ENCODE peak calls at places on chromosomes 6 and 20, in six cellular contexts. M is colonic mucosa; Y is left lung; C is K562; F is mesenchymal stem cell; S is naive thymus-derived CD4-positive, alpha-beta T cell. X is an unnamed sample.

GRCh38 chr6:72042088-72042487 is 155.7 kb downstream of the RIMS1 start:
- DNase-seq in M (no peak), Y (no peak), C (no peak), F (no peak), S (no peak), X (no peak)

GRCh38 chr6:126054258-126054702 is 67.9 kb downstream of the TRMT11 start:
- DNase-seq in M (peak), Y (no peak), C (peak), F (peak), S (no peak), X (no peak)

GRCh38 chr6:12873706-12874105 is 157.1 kb downstream of the PHACTR1 start:
- DNase-seq in M (no peak), Y (no peak), C (no peak), F (no peak), S (no peak), X (no peak)

GRCh38 chr20:18007534-18008292 is 38.9 kb downstream of the MGME1 start:
- DNase-seq in M (peak), Y (no peak), C (no peak), F (no peak), S (no peak), X (peak)

GRCh38 chr6:80332013-80332412 is 225.5 kb downstream of the BCKDHB start:
- DNase-seq in M (no peak), Y (no peak), C (no peak), F (no peak), S (no peak), X (no peak)

GRCh38 chr20:54250691-54251090 is 42.8 kb downstream of the PFDN4 start:
- DNase-seq in M (no peak), Y (no peak), C (no peak), F (no peak), S (no peak), X (no peak)

GRCh38 chr6:90284745-90285481 is 11.7 kb downstream of the BACH2 start:
- DNase-seq in M (no peak), Y (no peak), C (no peak), F (peak), S (peak), X (no peak)

GRCh38 chr6:45835725-45836437 is 179.8 kb downstream of the CLIC5 start:
- DNase-seq in M (no peak), Y (no peak), C (no peak), F (no peak), S (no peak), X (no peak)

GRCh38 chr20:63057133-63058117 is 50.7 kb upstream of the BHLHE23 start:
- DNase-seq in M (no peak), Y (no peak), C (no peak), F (peak), S (no peak), X (no peak)

GRCh38 chr6:41199427-41200246 is 1.3 kb downstream of the TREML2 start:
- DNase-seq in M (no peak), Y (no peak), C (no peak), F (no peak), S (no peak), X (no peak)

GRCh38 chr6:133761706-133762105 is 127.2 kb upstream of the TCF21 start:
- DNase-seq in M (no peak), Y (no peak), C (no peak), F (peak), S (no peak), X (no peak)

GRCh38 chr6:18501313-18502013 is 114.3 kb downstream of the RNF144B start:
- DNase-seq in M (peak), Y (peak), C (no peak), F (peak), S (no peak), X (peak)

GRCh38 chr6:21384211-21384610 is 209.3 kb upstream of the SOX4 start:
- DNase-seq in M (no peak), Y (no peak), C (no peak), F (peak), S (no peak), X (no peak)

GRCh38 chr20:59043698-59044097 is 1.1 kb upstream of the PRELID3B start:
- DNase-seq in M (no peak), Y (no peak), C (no peak), F (no peak), S (no peak), X (no peak)

GRCh38 chr6:116969211-116969863 is 92.3 kb downstream of the RFX6 start:
- DNase-seq in M (peak), Y (no peak), C (peak), F (peak), S (no peak), X (no peak)

GRCh38 chr6:169741344-169741743 is 10.0 kb downstream of the DYNLT2 start:
- DNase-seq in M (no peak), Y (no peak), C (no peak), F (no peak), S (no peak), X (no peak)

GRCh38 chr6:97963148-97963680 is 680.2 kb upstream of the MMS22L start:
- DNase-seq in M (no peak), Y (no peak), C (no peak), F (no peak), S (no peak), X (no peak)

GRCh38 chr20:36455972-36456625 is 85.2 kb upstream of the MYL9 start:
- DNase-seq in M (no peak), Y (no peak), C (no peak), F (no peak), S (no peak), X (no peak)
- H3K4me3 ChIP-seq in M (no peak), Y (no peak), C (no peak), F (no peak), S (no peak), X (no peak)

GRCh38 chr6:81767163-81768000 is 14.9 kb upstream of the TENT5A start:
- DNase-seq in M (peak), Y (no peak), C (no peak), F (peak), S (no peak), X (no peak)

GRCh38 chr6:81768150-81768942 is 15.9 kb upstream of the TENT5A start:
- DNase-seq in M (no peak), Y (no peak), C (no peak), F (no peak), S (no peak), X (no peak)

GRCh38 chr6:81763968-81764367 is 11.5 kb upstream of the TENT5A start:
- DNase-seq in M (no peak), Y (no peak), C (no peak), F (no peak), S (no peak), X (no peak)

GRCh38 chr6:81769834-81770233 is 17.4 kb upstream of the TENT5A start:
- DNase-seq in M (no peak), Y (no peak), C (no peak), F (no peak), S (no peak), X (no peak)

GRCh38 chr6:81766482-81767069 is 14.1 kb upstream of the TENT5A start:
- DNase-seq in M (peak), Y (no peak), C (no peak), F (peak), S (no peak), X (no peak)
- H3K27ac ChIP-seq in M (no peak), Y (peak), C (no peak), F (peak), S (no peak), X (no peak)

DNA sequence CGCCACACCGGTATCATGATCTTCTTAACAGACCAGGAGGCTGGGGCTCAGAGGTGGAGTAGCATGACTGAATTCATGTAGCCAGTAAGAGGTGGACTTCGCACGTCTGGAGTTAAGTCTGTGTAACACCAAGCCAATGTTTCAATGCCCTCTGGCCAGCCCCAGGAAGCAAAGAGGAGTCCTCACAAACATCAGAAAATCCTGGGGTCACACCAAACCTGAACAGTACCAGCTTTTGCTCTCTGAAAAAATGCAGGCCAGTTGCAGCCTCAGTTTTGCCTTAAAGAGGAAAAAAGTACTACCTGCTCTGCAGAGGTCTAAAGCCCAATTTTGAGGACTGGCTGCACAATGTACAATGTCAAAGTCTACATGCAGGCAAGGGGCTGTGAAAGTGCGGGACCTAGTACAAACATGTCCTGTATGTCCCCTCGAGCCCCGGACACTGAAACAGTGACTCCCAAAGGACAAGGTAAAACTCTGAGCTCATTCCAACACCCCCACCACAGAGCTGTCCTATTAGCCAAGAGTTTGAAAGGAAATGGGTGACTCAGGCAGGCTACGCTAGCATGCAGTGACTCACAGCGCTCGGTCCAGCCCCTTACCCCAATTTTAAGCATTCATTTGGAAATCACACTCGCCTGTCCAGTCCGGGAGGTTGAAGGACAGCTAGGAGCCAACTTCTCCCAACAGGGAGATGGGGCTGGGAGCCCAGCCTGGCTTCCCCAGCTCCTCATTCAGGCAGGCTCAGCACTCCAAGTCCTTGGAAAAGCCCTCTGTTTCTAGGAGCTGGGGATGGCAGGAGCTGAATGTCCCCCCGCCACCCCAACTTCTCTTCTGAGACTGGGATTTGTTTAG is 4.1 kb downstream of the SDC4 start:
- DNase-seq in M (peak), Y (peak), C (no peak), F (peak), S (no peak), X (peak)
- H3K4me3 ChIP-seq in M (peak), Y (peak), C (no peak), F (no peak), S (no peak), X (peak)

GRCh38 chr6:7554533-7555275 is 13.2 kb downstream of the DSP start:
- DNase-seq in M (no peak), Y (no peak), C (no peak), F (no peak), S (no peak), X (no peak)
- H3K27ac ChIP-seq in M (no peak), Y (no peak), C (no peak), F (no peak), S (no peak), X (no peak)

GRCh38 chr20:50321797-50322480 is 131.3 kb downstream of the CEBPB start:
- DNase-seq in M (no peak), Y (peak), C (no peak), F (peak), S (no peak), X (peak)
- H3K4me3 ChIP-seq in M (no peak), Y (peak), C (no peak), F (no peak), S (no peak), X (peak)

GRCh38 chr6:105902401-105903031 is 183.6 kb upstream of the PRDM1 start:
- DNase-seq in M (no peak), Y (no peak), C (no peak), F (no peak), S (no peak), X (no peak)
- H3K27ac ChIP-seq in M (no peak), Y (no peak), C (no peak), F (no peak), S (no peak), X (no peak)

DNA sequence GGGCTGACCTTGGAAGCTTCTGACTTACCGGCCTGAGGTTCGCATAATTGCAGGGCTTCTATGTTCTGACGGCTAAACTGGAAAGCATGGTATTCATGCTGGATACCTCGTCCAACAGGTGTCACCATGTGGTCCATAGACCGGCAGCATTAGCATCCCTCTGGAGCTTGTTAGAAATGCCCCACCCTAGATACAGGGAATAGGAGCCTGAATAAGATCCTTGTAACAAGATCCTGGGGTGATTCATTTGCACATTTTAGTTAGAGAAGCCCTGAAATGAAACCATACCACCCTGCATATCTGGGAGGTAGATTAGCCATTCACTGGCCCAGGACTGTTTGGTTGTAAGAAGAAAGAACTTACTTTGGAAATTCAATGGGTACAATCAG is 77.7 kb downstream of the TMEM170B start:
- DNase-seq in M (no peak), Y (no peak), C (no peak), F (peak), S (no peak), X (no peak)
- H3K4me3 ChIP-seq in M (no peak), Y (no peak), C (no peak), F (no peak), S (no peak), X (no peak)

GRCh38 chr6:106884576-106884975 is 90.0 kb downstream of the CD24 start:
- DNase-seq in M (no peak), Y (no peak), C (no peak), F (no peak), S (no peak), X (no peak)

GRCh38 chr6:106882601-106883518 is 91.7 kb downstream of the CD24 start:
- DNase-seq in M (peak), Y (no peak), C (no peak), F (no peak), S (no peak), X (no peak)

GRCh38 chr6:106883808-106884262 is 90.7 kb downstream of the CD24 start:
- DNase-seq in M (no peak), Y (no peak), C (no peak), F (no peak), S (no peak), X (no peak)

GRCh38 chr6:106880952-106881351 is 93.6 kb downstream of the CD24 start:
- DNase-seq in M (no peak), Y (no peak), C (no peak), F (no peak), S (no peak), X (no peak)

GRCh38 chr6:106882133-106882532 is 92.4 kb downstream of the CD24 start:
- DNase-seq in M (no peak), Y (no peak), C (no peak), F (no peak), S (no peak), X (no peak)
- H3K27ac ChIP-seq in M (no peak), Y (no peak), C (no peak), F (no peak), S (no peak), X (no peak)

GRCh38 chr6:10681795-10682194 is 12.6 kb downstream of the C6orf52 start:
- DNase-seq in M (no peak), Y (no peak), C (no peak), F (no peak), S (no peak), X (no peak)

GRCh38 chr6:10676403-10676802 is 18.0 kb downstream of the C6orf52 start:
- DNase-seq in M (no peak), Y (no peak), C (no peak), F (no peak), S (no peak), X (no peak)

GRCh38 chr6:10682319-10682988 is 12.0 kb downstream of the C6orf52 start:
- DNase-seq in M (no peak), Y (no peak), C (no peak), F (no peak), S (no peak), X (no peak)

GRCh38 chr6:10678456-10678855 is 16.0 kb downstream of the C6orf52 start:
- DNase-seq in M (no peak), Y (no peak), C (no peak), F (no peak), S (no peak), X (no peak)
- H3K4me3 ChIP-seq in M (no peak), Y (no peak), C (no peak), F (no peak), S (no peak), X (no peak)

GRCh38 chr6:134898575-134898974 is 51.3 kb downstream of the ALDH8A1 start:
- DNase-seq in M (no peak), Y (no peak), C (no peak), F (no peak), S (no peak), X (no peak)

GRCh38 chr6:134896881-134897280 is 53.0 kb downstream of the ALDH8A1 start:
- DNase-seq in M (no peak), Y (no peak), C (no peak), F (no peak), S (no peak), X (no peak)

GRCh38 chr6:134903448-134903847 is 46.5 kb downstream of the ALDH8A1 start:
- DNase-seq in M (no peak), Y (no peak), C (no peak), F (no peak), S (no peak), X (no peak)

GRCh38 chr6:134902907-134903306 is 47.0 kb downstream of the ALDH8A1 start:
- DNase-seq in M (no peak), Y (no peak), C (no peak), F (no peak), S (no peak), X (no peak)

DNA sequence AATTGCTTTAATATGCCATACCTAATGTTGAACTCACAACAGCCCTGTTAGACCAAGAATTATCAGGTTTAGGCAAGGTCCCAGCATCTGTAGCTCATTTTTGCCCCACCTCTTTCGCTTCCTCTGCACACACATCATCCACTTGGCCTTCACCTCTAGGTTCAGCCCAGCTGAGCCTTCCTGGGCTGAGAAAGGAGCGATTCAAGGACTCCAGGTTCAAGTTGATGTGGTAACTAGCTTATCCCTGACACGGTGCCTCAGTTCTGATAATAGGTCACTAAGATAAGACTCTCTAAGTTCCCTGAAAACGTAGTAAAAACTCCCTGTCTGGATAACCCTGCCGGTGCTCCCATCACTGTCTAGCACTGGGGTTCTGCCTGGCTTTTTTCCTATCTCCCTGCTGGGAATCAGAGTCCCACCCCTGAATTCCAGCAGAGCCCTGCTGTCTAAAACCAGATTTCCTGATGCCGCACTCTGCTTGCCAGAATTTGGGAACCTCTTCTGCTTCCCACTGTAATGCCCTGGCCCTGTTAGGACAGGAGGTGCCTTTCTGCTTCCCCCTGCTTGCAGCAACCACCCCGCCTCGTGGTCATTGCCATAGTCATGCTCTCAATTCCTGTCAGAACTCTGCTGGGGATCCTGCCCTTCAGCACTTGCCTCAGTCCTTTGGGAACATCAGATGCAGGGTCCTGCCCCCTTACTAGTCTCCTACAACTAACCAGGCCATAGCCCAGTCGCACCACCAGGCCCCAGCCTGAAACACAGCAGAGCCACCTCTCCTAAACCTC is 47.6 kb downstream of the ALDH8A1 start:
- DNase-seq in M (no peak), Y (no peak), C (no peak), F (no peak), S (no peak), X (no peak)
- H3K27ac ChIP-seq in M (no peak), Y (no peak), C (no peak), F (no peak), S (no peak), X (no peak)